ENCODE peak calls at places on chromosomes 11 and 22, in ten cellular contexts. A is NCI-H524; O is stimulated activated CD4-positive, alpha-beta T cell treated with anti-CD3 and anti-CD28 coated beads, Interleukin-12 subunit alpha, Interleukin-12 subunit beta, amount 100 ng/mL, for 48 hours; H is caudate nucleus; P is cardiac fibroblast; F is B cell; N is RCC 7860; U is NCI-H2081; X is GF-D8; M is iPS DF 19.7. E is an unnamed sample.

GRCh38 chr11:2150206-2150847 is 10.7 kb downstream of the INS start:
- DNase-seq in M (no peak), O (no peak), N (peak), U (peak), X (no peak), H (no peak), A (peak), P (peak), F (no peak), E (peak)

GRCh38 chr11:112511271-112511670 is 250.6 kb upstream of the PLET1 start:
- DNase-seq in H (peak), P (no peak), M (no peak), F (no peak), X (no peak), A (no peak), O (no peak), U (no peak), N (no peak), E (peak)

GRCh38 chr11:116703421-116703820 is 69.4 kb downstream of the BUD13 start:
- DNase-seq in O (no peak), A (peak), X (no peak), P (peak), H (peak), U (peak), N (no peak), M (no peak), F (no peak), E (no peak)

GRCh38 chr11:69004411-69005182 is 8.4 kb downstream of the MRGPRF start:
- DNase-seq in H (no peak), P (no peak), O (no peak), N (no peak), F (no peak), M (no peak), U (no peak), X (no peak), A (no peak), E (no peak)

GRCh38 chr22:36562261-36562835 is 33.4 kb upstream of the EIF3D start:
- DNase-seq in U (no peak), H (no peak), X (no peak), P (peak), O (no peak), A (no peak), N (peak), M (no peak), F (no peak), E (peak)

GRCh38 chr22:19615001-19615461 is 90.8 kb upstream of the CLDN5 start:
- DNase-seq in F (no peak), A (no peak), P (no peak), H (no peak), N (no peak), O (no peak), X (no peak), M (no peak), U (no peak), E (no peak)

GRCh38 chr11:117256573-117256972 is 24.1 kb downstream of the RNF214 start:
- DNase-seq in A (no peak), O (no peak), M (no peak), H (no peak), U (no peak), X (no peak), P (no peak), F (no peak), N (no peak), E (peak)

GRCh38 chr11:14232652-14233051 is 126.3 kb downstream of the RRAS2 start:
- DNase-seq in P (no peak), O (no peak), F (no peak), M (no peak), A (no peak), H (no peak), U (no peak), X (no peak), N (no peak), E (no peak)

GRCh38 chr22:36334838-36335603 is 52.7 kb downstream of the MYH9 start:
- DNase-seq in F (no peak), O (no peak), X (peak), A (no peak), H (peak), U (no peak), N (peak), P (peak), M (no peak), E (peak)

GRCh38 chr22:37249946-37250345 is 5.9 kb upstream of the RAC2 start:
- DNase-seq in F (no peak), U (no peak), X (no peak), N (no peak), M (no peak), A (no peak), P (no peak), H (peak), O (no peak), E (no peak)

GRCh38 chr22:26711205-26711958 is 54.0 kb downstream of the MIAT start:
- DNase-seq in N (no peak), A (no peak), U (no peak), H (no peak), F (no peak), M (no peak), O (no peak), X (no peak), P (peak), E (no peak)

GRCh38 chr22:32020117-32020516 is 22.9 kb upstream of the SLC5A1 start:
- DNase-seq in A (no peak), F (no peak), M (no peak), O (no peak), X (no peak), P (peak), U (no peak), N (peak), H (no peak), E (peak)

GRCh38 chr11:95713428-95713827 is 76.2 kb downstream of the FAM76B start:
- DNase-seq in M (no peak), N (no peak), P (no peak), X (no peak), F (no peak), O (no peak), A (no peak), H (no peak), U (no peak), E (no peak)

GRCh38 chr22:28977481-28977971 is 84.1 kb downstream of the C22orf31 start:
- DNase-seq in X (no peak), P (peak), O (no peak), A (no peak), N (peak), F (no peak), U (no peak), H (no peak), M (no peak), E (peak)

GRCh38 chr22:26580240-26580962 is 9.5 kb downstream of the TPST2 start:
- DNase-seq in A (no peak), M (no peak), H (no peak), F (no peak), X (no peak), O (no peak), P (no peak), U (no peak), N (no peak), E (no peak)

GRCh38 chr11:124174001-124174400 is 9.1 kb upstream of the OR10D3 start:
- DNase-seq in P (peak), A (peak), U (peak), H (peak), X (no peak), M (no peak), N (peak), O (no peak), F (no peak), E (peak)

GRCh38 chr11:130698174-130698573 is 218.1 kb downstream of the SNX19 start:
- DNase-seq in U (no peak), A (no peak), P (no peak), H (no peak), O (no peak), X (no peak), N (no peak), M (no peak), F (no peak), E (no peak)

GRCh38 chr22:28402066-28402465 is 277.6 kb downstream of the TTC28 start:
- DNase-seq in H (no peak), F (no peak), A (peak), X (no peak), M (no peak), U (no peak), N (no peak), O (no peak), P (no peak), E (no peak)

GRCh38 chr11:17405232-17406005 is 17.0 kb upstream of the KCNJ11 start:
- DNase-seq in M (no peak), A (peak), P (peak), X (no peak), F (no peak), H (peak), O (no peak), N (peak), U (peak), E (peak)

GRCh38 chr22:20002661-20003060 is 14.0 kb downstream of the ARVCF start:
- DNase-seq in H (no peak), U (no peak), F (no peak), P (no peak), A (no peak), O (no peak), M (no peak), X (no peak), N (no peak), E (no peak)

GRCh38 chr22:32918741-32919140 is 117.2 kb downstream of the TIMP3 start:
- DNase-seq in X (no peak), P (no peak), A (no peak), F (no peak), U (no peak), H (no peak), O (no peak), M (no peak), N (no peak), E (no peak)

GRCh38 chr11:440065-441042 is 1.5 kb downstream of the ANO9 start:
- DNase-seq in X (no peak), A (no peak), M (no peak), F (no peak), O (no peak), N (no peak), P (peak), H (no peak), U (no peak), E (no peak)

GRCh38 chr11:70099578-70100282 is 21.6 kb downstream of the ANO1 start:
- DNase-seq in M (no peak), O (no peak), X (no peak), A (no peak), N (no peak), P (no peak), U (no peak), F (no peak), H (no peak), E (no peak)

GRCh38 chr22:37193629-37194191 is 5.7 kb upstream of the C1QTNF6 start:
- DNase-seq in P (peak), H (no peak), M (no peak), O (peak), A (no peak), X (peak), F (no peak), U (peak), N (peak), E (peak)

GRCh38 chr11:35218956-35219355 is 80.0 kb downstream of the CD44 start:
- DNase-seq in O (no peak), N (no peak), X (no peak), P (peak), A (no peak), U (no peak), F (no peak), H (no peak), M (no peak), E (no peak)

GRCh38 chr11:76234704-76235232 is 28.5 kb upstream of the WNT11 start:
- DNase-seq in U (no peak), O (no peak), F (no peak), A (no peak), H (no peak), M (no peak), N (no peak), X (peak), P (no peak), E (no peak)

GRCh38 chr11:131816046-131816445 is 445.6 kb downstream of the NTM start:
- DNase-seq in N (no peak), U (no peak), F (no peak), X (no peak), O (no peak), M (no peak), P (no peak), H (no peak), A (no peak), E (no peak)

GRCh38 chr22:48089601-48090331 is 1327.3 kb downstream of the TBC1D22A start:
- DNase-seq in U (no peak), A (no peak), O (no peak), X (no peak), M (no peak), N (no peak), H (no peak), P (peak), F (no peak), E (no peak)

GRCh38 chr22:36871669-36872081 is 10.9 kb downstream of the NCF4 start:
- DNase-seq in U (no peak), P (no peak), F (no peak), A (no peak), O (no peak), M (no peak), X (no peak), N (no peak), H (no peak), E (peak)